ENCODE peak calls at places on chromosome 1, in eight cellular contexts. One of them, this sample, is unnamed.

GRCh38 chr1:86466986-86467385 is 1.7 kb upstream of the CLCA1 start:
- ATAC-seq in heart right ventricle: no peak
- ATAC-seq in CD8-positive, alpha-beta T cell: no peak
- ATAC-seq in RWPE2: peak
- ATAC-seq in activated CD8-positive, alpha-beta memory T cell treated with anti-CD3 and anti-CD28 coated beads, Interleukin-2, amount 10 ng/mL, durations not matched to agents 7 days and 5 days: no peak
- ATAC-seq in activated CD4-positive, alpha-beta T cell treated with anti-CD3 and anti-CD28 coated beads for 36 hours: no peak
- ATAC-seq in left lung: peak
- ATAC-seq in central memory CD8-positive, alpha-beta T cell: no peak
- ATAC-seq in this sample: no peak

GRCh38 chr1:169081503-169082123 is 24.9 kb upstream of the ATP1B1 start:
- ATAC-seq in heart right ventricle: no peak
- ATAC-seq in central memory CD8-positive, alpha-beta T cell: no peak
- ATAC-seq in CD8-positive, alpha-beta T cell: no peak
- ATAC-seq in activated CD4-positive, alpha-beta T cell treated with anti-CD3 and anti-CD28 coated beads for 36 hours: no peak
- ATAC-seq in activated CD8-positive, alpha-beta memory T cell treated with anti-CD3 and anti-CD28 coated beads, Interleukin-2, amount 10 ng/mL, durations not matched to agents 7 days and 5 days: no peak
- ATAC-seq in left lung: no peak
- ATAC-seq in RWPE2: no peak
- ATAC-seq in this sample: no peak

GRCh38 chr1:192539450-192540132 is 36.0 kb upstream of the RGS1 start:
- ATAC-seq in RWPE2: peak
- ATAC-seq in activated CD8-positive, alpha-beta memory T cell treated with anti-CD3 and anti-CD28 coated beads, Interleukin-2, amount 10 ng/mL, durations not matched to agents 7 days and 5 days: peak
- ATAC-seq in heart right ventricle: peak
- ATAC-seq in left lung: peak
- ATAC-seq in central memory CD8-positive, alpha-beta T cell: peak
- ATAC-seq in CD8-positive, alpha-beta T cell: peak
- ATAC-seq in activated CD4-positive, alpha-beta T cell treated with anti-CD3 and anti-CD28 coated beads for 36 hours: no peak
- ATAC-seq in this sample: no peak

GRCh38 chr1:225835752-225836151 is 25.8 kb downstream of the EPHX1 start:
- ATAC-seq in central memory CD8-positive, alpha-beta T cell: no peak
- ATAC-seq in heart right ventricle: no peak
- ATAC-seq in left lung: no peak
- ATAC-seq in activated CD8-positive, alpha-beta memory T cell treated with anti-CD3 and anti-CD28 coated beads, Interleukin-2, amount 10 ng/mL, durations not matched to agents 7 days and 5 days: no peak
- ATAC-seq in CD8-positive, alpha-beta T cell: no peak
- ATAC-seq in RWPE2: no peak
- ATAC-seq in activated CD4-positive, alpha-beta T cell treated with anti-CD3 and anti-CD28 coated beads for 36 hours: no peak
- ATAC-seq in this sample: no peak

GRCh38 chr1:209625205-209625549 is 27.0 kb downstream of the LAMB3 start:
- ATAC-seq in activated CD8-positive, alpha-beta memory T cell treated with anti-CD3 and anti-CD28 coated beads, Interleukin-2, amount 10 ng/mL, durations not matched to agents 7 days and 5 days: no peak
- ATAC-seq in central memory CD8-positive, alpha-beta T cell: no peak
- ATAC-seq in CD8-positive, alpha-beta T cell: no peak
- ATAC-seq in heart right ventricle: peak
- ATAC-seq in activated CD4-positive, alpha-beta T cell treated with anti-CD3 and anti-CD28 coated beads for 36 hours: no peak
- ATAC-seq in RWPE2: no peak
- ATAC-seq in left lung: no peak
- ATAC-seq in this sample: no peak

GRCh38 chr1:228151170-228151513 is 1.4 kb downstream of the GJC2 start:
- ATAC-seq in CD8-positive, alpha-beta T cell: no peak
- ATAC-seq in heart right ventricle: no peak
- ATAC-seq in central memory CD8-positive, alpha-beta T cell: no peak
- ATAC-seq in activated CD8-positive, alpha-beta memory T cell treated with anti-CD3 and anti-CD28 coated beads, Interleukin-2, amount 10 ng/mL, durations not matched to agents 7 days and 5 days: no peak
- ATAC-seq in RWPE2: no peak
- ATAC-seq in activated CD4-positive, alpha-beta T cell treated with anti-CD3 and anti-CD28 coated beads for 36 hours: no peak
- ATAC-seq in left lung: no peak
- ATAC-seq in this sample: no peak

GRCh38 chr1:154206212-154206611 is at the start of gene CFAP141:
- ATAC-seq in heart right ventricle: no peak
- ATAC-seq in activated CD8-positive, alpha-beta memory T cell treated with anti-CD3 and anti-CD28 coated beads, Interleukin-2, amount 10 ng/mL, durations not matched to agents 7 days and 5 days: peak
- ATAC-seq in activated CD4-positive, alpha-beta T cell treated with anti-CD3 and anti-CD28 coated beads for 36 hours: peak
- ATAC-seq in left lung: no peak
- ATAC-seq in central memory CD8-positive, alpha-beta T cell: no peak
- ATAC-seq in CD8-positive, alpha-beta T cell: peak
- ATAC-seq in RWPE2: peak
- ATAC-seq in this sample: no peak

GRCh38 chr1:238252033-238252802 is 361.5 kb upstream of the ZP4 start:
- ATAC-seq in activated CD4-positive, alpha-beta T cell treated with anti-CD3 and anti-CD28 coated beads for 36 hours: peak
- ATAC-seq in activated CD8-positive, alpha-beta memory T cell treated with anti-CD3 and anti-CD28 coated beads, Interleukin-2, amount 10 ng/mL, durations not matched to agents 7 days and 5 days: no peak
- ATAC-seq in heart right ventricle: peak
- ATAC-seq in RWPE2: peak
- ATAC-seq in central memory CD8-positive, alpha-beta T cell: no peak
- ATAC-seq in CD8-positive, alpha-beta T cell: no peak
- ATAC-seq in left lung: peak
- ATAC-seq in this sample: no peak

GRCh38 chr1:205438213-205439158 is 16.6 kb upstream of the LEMD1 start:
- ATAC-seq in CD8-positive, alpha-beta T cell: no peak
- ATAC-seq in left lung: peak
- ATAC-seq in central memory CD8-positive, alpha-beta T cell: no peak
- ATAC-seq in heart right ventricle: peak
- ATAC-seq in activated CD4-positive, alpha-beta T cell treated with anti-CD3 and anti-CD28 coated beads for 36 hours: no peak
- ATAC-seq in activated CD8-positive, alpha-beta memory T cell treated with anti-CD3 and anti-CD28 coated beads, Interleukin-2, amount 10 ng/mL, durations not matched to agents 7 days and 5 days: no peak
- ATAC-seq in RWPE2: peak
- ATAC-seq in this sample: no peak

GRCh38 chr1:38745476-38746410 is 113.8 kb downstream of the RRAGC start:
- ATAC-seq in CD8-positive, alpha-beta T cell: no peak
- ATAC-seq in activated CD8-positive, alpha-beta memory T cell treated with anti-CD3 and anti-CD28 coated beads, Interleukin-2, amount 10 ng/mL, durations not matched to agents 7 days and 5 days: peak
- ATAC-seq in RWPE2: peak
- ATAC-seq in activated CD4-positive, alpha-beta T cell treated with anti-CD3 and anti-CD28 coated beads for 36 hours: peak
- ATAC-seq in heart right ventricle: no peak
- ATAC-seq in central memory CD8-positive, alpha-beta T cell: no peak
- ATAC-seq in left lung: no peak
- ATAC-seq in this sample: no peak

GRCh38 chr1:22652881-22653316 is at the start of gene C1QB:
- ATAC-seq in activated CD4-positive, alpha-beta T cell treated with anti-CD3 and anti-CD28 coated beads for 36 hours: no peak
- ATAC-seq in heart right ventricle: peak
- ATAC-seq in CD8-positive, alpha-beta T cell: no peak
- ATAC-seq in RWPE2: no peak
- ATAC-seq in left lung: peak
- ATAC-seq in activated CD8-positive, alpha-beta memory T cell treated with anti-CD3 and anti-CD28 coated beads, Interleukin-2, amount 10 ng/mL, durations not matched to agents 7 days and 5 days: no peak
- ATAC-seq in central memory CD8-positive, alpha-beta T cell: no peak
- ATAC-seq in this sample: no peak

GRCh38 chr1:202834771-202835547 is 24.2 kb downstream of the PCAT6 start:
- ATAC-seq in heart right ventricle: no peak
- ATAC-seq in activated CD4-positive, alpha-beta T cell treated with anti-CD3 and anti-CD28 coated beads for 36 hours: peak
- ATAC-seq in CD8-positive, alpha-beta T cell: peak
- ATAC-seq in left lung: no peak
- ATAC-seq in RWPE2: peak
- ATAC-seq in activated CD8-positive, alpha-beta memory T cell treated with anti-CD3 and anti-CD28 coated beads, Interleukin-2, amount 10 ng/mL, durations not matched to agents 7 days and 5 days: peak
- ATAC-seq in central memory CD8-positive, alpha-beta T cell: no peak
- ATAC-seq in this sample: peak

GRCh38 chr1:33903210-33903589 is 39.3 kb downstream of the HMGB4 start:
- ATAC-seq in activated CD8-positive, alpha-beta memory T cell treated with anti-CD3 and anti-CD28 coated beads, Interleukin-2, amount 10 ng/mL, durations not matched to agents 7 days and 5 days: no peak
- ATAC-seq in CD8-positive, alpha-beta T cell: no peak
- ATAC-seq in RWPE2: no peak
- ATAC-seq in left lung: peak
- ATAC-seq in activated CD4-positive, alpha-beta T cell treated with anti-CD3 and anti-CD28 coated beads for 36 hours: no peak
- ATAC-seq in central memory CD8-positive, alpha-beta T cell: no peak
- ATAC-seq in heart right ventricle: no peak
- ATAC-seq in this sample: no peak

GRCh38 chr1:158818560-158818959 is 12.6 kb upstream of the MNDA start:
- ATAC-seq in RWPE2: no peak
- ATAC-seq in heart right ventricle: no peak
- ATAC-seq in activated CD8-positive, alpha-beta memory T cell treated with anti-CD3 and anti-CD28 coated beads, Interleukin-2, amount 10 ng/mL, durations not matched to agents 7 days and 5 days: no peak
- ATAC-seq in CD8-positive, alpha-beta T cell: no peak
- ATAC-seq in central memory CD8-positive, alpha-beta T cell: no peak
- ATAC-seq in activated CD4-positive, alpha-beta T cell treated with anti-CD3 and anti-CD28 coated beads for 36 hours: no peak
- ATAC-seq in left lung: peak
- ATAC-seq in this sample: no peak

GRCh38 chr1:182674346-182675246 is 9.8 kb downstream of the RGS8 start:
- ATAC-seq in RWPE2: peak
- ATAC-seq in left lung: peak
- ATAC-seq in activated CD4-positive, alpha-beta T cell treated with anti-CD3 and anti-CD28 coated beads for 36 hours: no peak
- ATAC-seq in central memory CD8-positive, alpha-beta T cell: no peak
- ATAC-seq in activated CD8-positive, alpha-beta memory T cell treated with anti-CD3 and anti-CD28 coated beads, Interleukin-2, amount 10 ng/mL, durations not matched to agents 7 days and 5 days: no peak
- ATAC-seq in heart right ventricle: peak
- ATAC-seq in CD8-positive, alpha-beta T cell: no peak
- ATAC-seq in this sample: no peak

GRCh38 chr1:234246638-234247116 is 126.6 kb upstream of the COA6 start:
- ATAC-seq in CD8-positive, alpha-beta T cell: no peak
- ATAC-seq in heart right ventricle: no peak
- ATAC-seq in central memory CD8-positive, alpha-beta T cell: no peak
- ATAC-seq in RWPE2: no peak
- ATAC-seq in activated CD4-positive, alpha-beta T cell treated with anti-CD3 and anti-CD28 coated beads for 36 hours: peak
- ATAC-seq in activated CD8-positive, alpha-beta memory T cell treated with anti-CD3 and anti-CD28 coated beads, Interleukin-2, amount 10 ng/mL, durations not matched to agents 7 days and 5 days: peak
- ATAC-seq in left lung: no peak
- ATAC-seq in this sample: peak

GRCh38 chr1:86068841-86069756 is 87.5 kb downstream of the COL24A1 start:
- ATAC-seq in RWPE2: no peak
- ATAC-seq in heart right ventricle: no peak
- ATAC-seq in CD8-positive, alpha-beta T cell: no peak
- ATAC-seq in left lung: no peak
- ATAC-seq in activated CD4-positive, alpha-beta T cell treated with anti-CD3 and anti-CD28 coated beads for 36 hours: no peak
- ATAC-seq in activated CD8-positive, alpha-beta memory T cell treated with anti-CD3 and anti-CD28 coated beads, Interleukin-2, amount 10 ng/mL, durations not matched to agents 7 days and 5 days: no peak
- ATAC-seq in central memory CD8-positive, alpha-beta T cell: no peak
- ATAC-seq in this sample: no peak

GRCh38 chr1:228903573-228904122 is 168.4 kb downstream of the RHOU start:
- ATAC-seq in left lung: no peak
- ATAC-seq in RWPE2: no peak
- ATAC-seq in activated CD8-positive, alpha-beta memory T cell treated with anti-CD3 and anti-CD28 coated beads, Interleukin-2, amount 10 ng/mL, durations not matched to agents 7 days and 5 days: no peak
- ATAC-seq in CD8-positive, alpha-beta T cell: no peak
- ATAC-seq in heart right ventricle: no peak
- ATAC-seq in activated CD4-positive, alpha-beta T cell treated with anti-CD3 and anti-CD28 coated beads for 36 hours: no peak
- ATAC-seq in central memory CD8-positive, alpha-beta T cell: no peak
- ATAC-seq in this sample: no peak

GRCh38 chr1:235275223-235275622 is 52.8 kb downstream of the ARID4B start:
- ATAC-seq in activated CD4-positive, alpha-beta T cell treated with anti-CD3 and anti-CD28 coated beads for 36 hours: peak
- ATAC-seq in RWPE2: no peak
- ATAC-seq in central memory CD8-positive, alpha-beta T cell: peak
- ATAC-seq in activated CD8-positive, alpha-beta memory T cell treated with anti-CD3 and anti-CD28 coated beads, Interleukin-2, amount 10 ng/mL, durations not matched to agents 7 days and 5 days: peak
- ATAC-seq in heart right ventricle: no peak
- ATAC-seq in left lung: peak
- ATAC-seq in CD8-positive, alpha-beta T cell: peak
- ATAC-seq in this sample: peak

GRCh38 chr1:186819140-186819539 is 9.6 kb upstream of the PLA2G4A start:
- ATAC-seq in activated CD8-positive, alpha-beta memory T cell treated with anti-CD3 and anti-CD28 coated beads, Interleukin-2, amount 10 ng/mL, durations not matched to agents 7 days and 5 days: no peak
- ATAC-seq in left lung: peak
- ATAC-seq in activated CD4-positive, alpha-beta T cell treated with anti-CD3 and anti-CD28 coated beads for 36 hours: no peak
- ATAC-seq in RWPE2: no peak
- ATAC-seq in heart right ventricle: no peak
- ATAC-seq in CD8-positive, alpha-beta T cell: no peak
- ATAC-seq in central memory CD8-positive, alpha-beta T cell: no peak
- ATAC-seq in this sample: no peak

GRCh38 chr1:30409476-30410152 is 313.8 kb downstream of the MATN1 start:
- ATAC-seq in CD8-positive, alpha-beta T cell: no peak
- ATAC-seq in heart right ventricle: no peak
- ATAC-seq in activated CD4-positive, alpha-beta T cell treated with anti-CD3 and anti-CD28 coated beads for 36 hours: no peak
- ATAC-seq in left lung: no peak
- ATAC-seq in RWPE2: no peak
- ATAC-seq in central memory CD8-positive, alpha-beta T cell: no peak
- ATAC-seq in activated CD8-positive, alpha-beta memory T cell treated with anti-CD3 and anti-CD28 coated beads, Interleukin-2, amount 10 ng/mL, durations not matched to agents 7 days and 5 days: no peak
- ATAC-seq in this sample: no peak

GRCh38 chr1:198809247-198809646 is 170.4 kb downstream of the PTPRC start:
- ATAC-seq in heart right ventricle: no peak
- ATAC-seq in CD8-positive, alpha-beta T cell: no peak
- ATAC-seq in activated CD4-positive, alpha-beta T cell treated with anti-CD3 and anti-CD28 coated beads for 36 hours: no peak
- ATAC-seq in RWPE2: no peak
- ATAC-seq in central memory CD8-positive, alpha-beta T cell: no peak
- ATAC-seq in left lung: no peak
- ATAC-seq in activated CD8-positive, alpha-beta memory T cell treated with anti-CD3 and anti-CD28 coated beads, Interleukin-2, amount 10 ng/mL, durations not matched to agents 7 days and 5 days: no peak
- ATAC-seq in this sample: no peak

GRCh38 chr1:33763406-33763805 is 100.5 kb upstream of the HMGB4 start:
- ATAC-seq in CD8-positive, alpha-beta T cell: no peak
- ATAC-seq in activated CD4-positive, alpha-beta T cell treated with anti-CD3 and anti-CD28 coated beads for 36 hours: no peak
- ATAC-seq in activated CD8-positive, alpha-beta memory T cell treated with anti-CD3 and anti-CD28 coated beads, Interleukin-2, amount 10 ng/mL, durations not matched to agents 7 days and 5 days: no peak
- ATAC-seq in RWPE2: peak
- ATAC-seq in central memory CD8-positive, alpha-beta T cell: no peak
- ATAC-seq in heart right ventricle: no peak
- ATAC-seq in left lung: peak
- ATAC-seq in this sample: no peak

GRCh38 chr1:2088434-2088833 is 38.2 kb downstream of the PRKCZ start:
- ATAC-seq in activated CD8-positive, alpha-beta memory T cell treated with anti-CD3 and anti-CD28 coated beads, Interleukin-2, amount 10 ng/mL, durations not matched to agents 7 days and 5 days: no peak
- ATAC-seq in CD8-positive, alpha-beta T cell: no peak
- ATAC-seq in RWPE2: no peak
- ATAC-seq in left lung: peak
- ATAC-seq in heart right ventricle: no peak
- ATAC-seq in activated CD4-positive, alpha-beta T cell treated with anti-CD3 and anti-CD28 coated beads for 36 hours: no peak
- ATAC-seq in central memory CD8-positive, alpha-beta T cell: no peak
- ATAC-seq in this sample: no peak

GRCh38 chr1:23290811-23291565 is 53.1 kb downstream of the HNRNPR start:
- ATAC-seq in left lung: no peak
- ATAC-seq in CD8-positive, alpha-beta T cell: no peak
- ATAC-seq in heart right ventricle: no peak
- ATAC-seq in RWPE2: no peak
- ATAC-seq in activated CD8-positive, alpha-beta memory T cell treated with anti-CD3 and anti-CD28 coated beads, Interleukin-2, amount 10 ng/mL, durations not matched to agents 7 days and 5 days: no peak
- ATAC-seq in activated CD4-positive, alpha-beta T cell treated with anti-CD3 and anti-CD28 coated beads for 36 hours: no peak
- ATAC-seq in central memory CD8-positive, alpha-beta T cell: no peak
- ATAC-seq in this sample: no peak

GRCh38 chr1:50852889-50853288 is 107.2 kb downstream of the FAF1 start:
- ATAC-seq in RWPE2: no peak
- ATAC-seq in heart right ventricle: no peak
- ATAC-seq in activated CD4-positive, alpha-beta T cell treated with anti-CD3 and anti-CD28 coated beads for 36 hours: no peak
- ATAC-seq in CD8-positive, alpha-beta T cell: no peak
- ATAC-seq in left lung: no peak
- ATAC-seq in central memory CD8-positive, alpha-beta T cell: no peak
- ATAC-seq in activated CD8-positive, alpha-beta memory T cell treated with anti-CD3 and anti-CD28 coated beads, Interleukin-2, amount 10 ng/mL, durations not matched to agents 7 days and 5 days: no peak
- ATAC-seq in this sample: no peak

GRCh38 chr1:183925947-183926346 is 111.6 kb downstream of the COLGALT2 start:
- ATAC-seq in central memory CD8-positive, alpha-beta T cell: no peak
- ATAC-seq in activated CD4-positive, alpha-beta T cell treated with anti-CD3 and anti-CD28 coated beads for 36 hours: no peak
- ATAC-seq in left lung: no peak
- ATAC-seq in heart right ventricle: no peak
- ATAC-seq in RWPE2: no peak
- ATAC-seq in CD8-positive, alpha-beta T cell: no peak
- ATAC-seq in activated CD8-positive, alpha-beta memory T cell treated with anti-CD3 and anti-CD28 coated beads, Interleukin-2, amount 10 ng/mL, durations not matched to agents 7 days and 5 days: no peak
- ATAC-seq in this sample: no peak

GRCh38 chr1:207847116-207847515 is 63.8 kb downstream of the CD34 start:
- ATAC-seq in RWPE2: peak
- ATAC-seq in activated CD4-positive, alpha-beta T cell treated with anti-CD3 and anti-CD28 coated beads for 36 hours: no peak
- ATAC-seq in heart right ventricle: no peak
- ATAC-seq in activated CD8-positive, alpha-beta memory T cell treated with anti-CD3 and anti-CD28 coated beads, Interleukin-2, amount 10 ng/mL, durations not matched to agents 7 days and 5 days: no peak
- ATAC-seq in left lung: no peak
- ATAC-seq in central memory CD8-positive, alpha-beta T cell: no peak
- ATAC-seq in CD8-positive, alpha-beta T cell: peak
- ATAC-seq in this sample: no peak

This sample was measured in stimulated activated memory B cell treated with anti-CD40 and anti-IgM and Interleukin-4, amounts not matched to agents 10 μg/mL and 1 μg/mL and 100 μg/mL, for 72 hours.